ENCODE peak calls at places on chromosomes 16 and 17, in five cellular contexts. Y, I, T, H and U are unnamed samples.

GRCh38 chr16:17129971-17130370 is 340.8 kb downstream of the XYLT1 start:
- DNase-seq in H (no peak), T (no peak), I (no peak), Y (no peak), U (peak)

GRCh38 chr16:77424841-77425604 is 9.8 kb downstream of the ADAMTS18 start:
- DNase-seq in H (no peak), T (no peak), I (no peak), Y (no peak), U (no peak)

GRCh38 chr16:56625140-56625942 is at the start of gene MT1E:
- DNase-seq in I (peak), Y (peak), H (peak), T (peak), U (peak)

GRCh38 chr17:57682667-57683066 is 62.4 kb downstream of the CCDC182 start:
- DNase-seq in T (no peak), I (no peak), Y (no peak), H (no peak), U (no peak)

GRCh38 chr16:59545666-59546065 is 811.5 kb upstream of the GOT2 start:
- DNase-seq in T (no peak), Y (no peak), H (no peak), I (no peak), U (no peak)

GRCh38 chr16:16025214-16025968 is 76.0 kb downstream of the ABCC1 start:
- DNase-seq in T (no peak), Y (no peak), I (no peak), H (peak), U (peak)

GRCh38 chr17:17186051-17186450 is 20.1 kb downstream of the PLD6 start:
- DNase-seq in Y (no peak), I (no peak), T (no peak), H (no peak), U (peak)

GRCh38 chr16:1688807-1689560 is 10.9 kb downstream of the JPT2 start:
- DNase-seq in Y (no peak), I (no peak), H (no peak), T (no peak), U (peak)

GRCh38 chr17:31654936-31655335 is 204.1 kb downstream of the COPRS start:
- DNase-seq in Y (no peak), T (no peak), I (no peak), H (no peak), U (no peak)

GRCh38 chr17:37568350-37569053 is 40.7 kb downstream of the SYNRG start:
- DNase-seq in H (no peak), T (no peak), Y (no peak), I (no peak), U (no peak)

GRCh38 chr17:64174686-64175456 is 44.9 kb upstream of the ERN1 start:
- DNase-seq in I (no peak), Y (no peak), T (no peak), H (no peak), U (no peak)

GRCh38 chr16:71826533-71827017 is 17.9 kb upstream of the AP1G1 start:
- DNase-seq in T (no peak), H (no peak), I (no peak), Y (no peak), U (no peak)

GRCh38 chr16:426906-427249 is 1.4 kb downstream of the RAB11FIP3 start:
- DNase-seq in Y (no peak), I (no peak), H (no peak), T (no peak), U (no peak)

GRCh38 chr16:49466529-49466831 is 92.9 kb downstream of the C16orf78 start:
- DNase-seq in T (no peak), I (no peak), H (no peak), Y (no peak), U (no peak)

GRCh38 chr16:77877712-77878111 is 89.3 kb downstream of the VAT1L start:
- DNase-seq in I (no peak), T (no peak), H (no peak), Y (no peak), U (no peak)

GRCh38 chr17:19728114-19728495 is 11.7 kb upstream of the SLC47A2 start:
- DNase-seq in Y (peak), H (peak), I (peak), T (peak), U (peak)

GRCh38 chr17:76697702-76698465 is 12.9 kb downstream of the MXRA7 start:
- DNase-seq in H (peak), I (no peak), Y (no peak), T (no peak), U (no peak)

GRCh38 chr17:78442648-78443128 is 64.2 kb downstream of the PGS1 start:
- DNase-seq in T (peak), I (no peak), Y (no peak), H (no peak), U (no peak)

GRCh38 chr17:31722251-31723056 is 136.6 kb downstream of the COPRS start:
- DNase-seq in T (no peak), I (no peak), Y (no peak), H (peak), U (no peak)

GRCh38 chr16:47905771-47906170 is 250.0 kb downstream of the ABCC12 start:
- DNase-seq in T (no peak), H (peak), I (no peak), Y (peak), U (no peak)

GRCh38 chr17:42518046-42518754 is 17.8 kb upstream of the NAGLU start:
- DNase-seq in T (peak), I (peak), Y (no peak), H (peak), U (peak)

GRCh38 chr17:14321476-14321949 is 20.6 kb downstream of the HS3ST3B1 start:
- DNase-seq in I (no peak), Y (no peak), H (no peak), T (no peak), U (no peak)

GRCh38 chr17:65542595-65542994 is 18.9 kb downstream of the AXIN2 start:
- DNase-seq in H (no peak), I (no peak), Y (no peak), T (no peak), U (no peak)

GRCh38 chr17:50909765-50910661 is 43.9 kb upstream of the TOB1 start:
- DNase-seq in I (no peak), Y (no peak), T (no peak), H (no peak), U (no peak)

GRCh38 chr17:62045109-62045508 is 20.0 kb downstream of the MED13 start:
- DNase-seq in I (no peak), T (no peak), H (no peak), Y (no peak), U (no peak)

GRCh38 chr16:473046-474043 is 47.9 kb downstream of the RAB11FIP3 start:
- DNase-seq in H (no peak), I (no peak), Y (no peak), T (no peak), U (no peak)

GRCh38 chr17:35174835-35175334 is 19.3 kb downstream of the SLC35G3 start:
- DNase-seq in Y (no peak), H (no peak), T (no peak), I (no peak), U (no peak)

GRCh38 chr17:2337152-2337810 is at the start of gene SGSM2:
- DNase-seq in Y (no peak), T (peak), I (peak), H (peak), U (peak)

GRCh38 chr17:63446981-63447687 is 1.0 kb upstream of the CYB561 start:
- DNase-seq in H (no peak), Y (no peak), T (peak), I (peak), U (peak)

GRCh38 chr16:11341371-11341770 is 3.9 kb upstream of the RMI2 start:
- DNase-seq in I (no peak), H (no peak), Y (no peak), T (no peak), U (no peak)

GRCh38 chr16:17070882-17071592 is 399.7 kb downstream of the XYLT1 start:
- DNase-seq in H (no peak), Y (no peak), T (peak), I (peak), U (peak)

GRCh38 chr16:16928532-16929101 is 542.1 kb downstream of the XYLT1 start:
- DNase-seq in Y (no peak), I (no peak), T (no peak), H (no peak), U (no peak)

GRCh38 chr17:50062323-50063243 is 6.7 kb downstream of the ITGA3 start:
- DNase-seq in H (peak), T (peak), I (peak), Y (peak), U (peak)

GRCh38 chr17:32523827-32524552 is 37.2 kb downstream of the CDK5R1 start:
- DNase-seq in T (no peak), I (no peak), Y (no peak), H (no peak), U (no peak)